ENCODE peak calls at places on chromosome 17, in nine cellular contexts. L is T-helper 17 cell; S is HFF-Myc; K is iris pigment epithelial cell; R is stimulated activated CD4-positive, alpha-beta T cell treated with anti-CD3 and anti-CD28 coated beads, Interleukin-4, amount 100 ng/mL, for 1 hour; D is ELR; N is skeletal muscle cell; T is GM03348; V is HS-5. M is an unnamed sample.

GRCh38 chr17:19327039-19327776 is 35.3 kb downstream of the B9D1 start:
- DNase-seq in S (no peak), L (no peak), V (peak), K (peak), R (no peak), D (peak), N (peak), T (peak), M (no peak)

GRCh38 chr17:5874486-5874885 is 195.7 kb upstream of the WSCD1 start:
- DNase-seq in L (no peak), R (no peak), K (no peak), V (no peak), T (no peak), D (no peak), N (no peak), S (no peak), M (no peak)

GRCh38 chr17:40553694-40554534 is 11.4 kb downstream of the CCR7 start:
- DNase-seq in R (peak), L (no peak), T (peak), D (no peak), K (no peak), N (no peak), V (no peak), S (no peak), M (no peak)

GRCh38 chr17:4010754-4011153 is 46.5 kb upstream of the ATP2A3 start:
- DNase-seq in T (no peak), S (no peak), R (no peak), V (no peak), D (no peak), K (no peak), L (no peak), N (no peak), M (no peak)

GRCh38 chr17:68698761-68699160 is 97.6 kb upstream of the FAM20A start:
- DNase-seq in V (no peak), T (peak), S (no peak), L (no peak), N (no peak), D (no peak), K (peak), R (no peak), M (no peak)

GRCh38 chr17:47860396-47860795 is 9.4 kb upstream of the SP6 start:
- DNase-seq in V (no peak), S (no peak), T (no peak), K (no peak), D (no peak), R (no peak), L (no peak), N (no peak), M (no peak)

GRCh38 chr17:78272181-78272913 is 40.9 kb downstream of the TMEM235 start:
- DNase-seq in T (no peak), D (no peak), S (no peak), N (peak), L (peak), R (peak), K (peak), V (no peak), M (no peak)

GRCh38 chr17:2734939-2735338 is 14.5 kb downstream of the CCDC92B start:
- DNase-seq in K (no peak), R (no peak), D (no peak), T (no peak), S (no peak), V (no peak), L (no peak), N (no peak), M (no peak)

GRCh38 chr17:66200685-66201092 is 8.8 kb upstream of the CEP112 start:
- DNase-seq in T (peak), N (peak), V (peak), K (peak), S (peak), R (peak), D (peak), L (peak), M (no peak)

GRCh38 chr17:80035937-80036714 is at the start of gene CCDC40:
- DNase-seq in L (peak), R (peak), V (peak), T (peak), N (no peak), S (no peak), K (peak), D (peak), M (no peak)

GRCh38 chr17:27651411-27652345 is 20.7 kb downstream of the LGALS9 start:
- DNase-seq in V (no peak), S (no peak), D (peak), R (peak), N (no peak), K (peak), L (peak), T (peak), M (peak)

GRCh38 chr17:14304222-14304844 is 3.5 kb downstream of the HS3ST3B1 start:
- DNase-seq in K (no peak), T (no peak), L (no peak), V (no peak), R (no peak), D (no peak), S (no peak), N (no peak), M (no peak)

GRCh38 chr17:78883090-78883532 is 19.9 kb downstream of the CEP295NL start:
- DNase-seq in N (no peak), L (no peak), V (peak), K (peak), R (no peak), T (peak), D (peak), S (peak), M (no peak)

GRCh38 chr17:36503456-36504155 is 17.1 kb downstream of the ZNHIT3 start:
- DNase-seq in K (no peak), S (no peak), D (no peak), R (no peak), N (no peak), L (no peak), V (no peak), T (no peak), M (no peak)

GRCh38 chr17:48037036-48037881 is at the start of gene COPZ2:
- DNase-seq in T (peak), D (peak), N (no peak), L (peak), S (no peak), R (peak), V (no peak), K (peak), M (no peak)

GRCh38 chr17:42683407-42684031 is 1.2 kb downstream of the CNTNAP1 start:
- DNase-seq in V (no peak), N (no peak), T (no peak), L (no peak), S (no peak), K (peak), D (no peak), R (no peak), M (no peak)

GRCh38 chr17:39607851-39608130 is at the start of gene NEUROD2:
- DNase-seq in N (no peak), K (no peak), D (no peak), T (no peak), S (no peak), L (no peak), R (no peak), V (no peak), M (no peak)

GRCh38 chr17:51507444-51507843 is 247.1 kb downstream of the UTP18 start:
- DNase-seq in T (no peak), N (no peak), D (no peak), K (no peak), S (no peak), L (no peak), V (no peak), R (no peak), M (no peak)

GRCh38 chr17:73986641-73987177 is 216.8 kb upstream of the RPL38 start:
- DNase-seq in K (no peak), N (no peak), T (no peak), R (no peak), S (no peak), V (no peak), L (no peak), D (no peak), M (no peak)

GRCh38 chr17:75295220-75296158 is 6.3 kb upstream of the SLC25A19 start:
- DNase-seq in D (no peak), N (no peak), S (no peak), T (no peak), L (no peak), V (no peak), R (no peak), K (no peak), M (no peak)

GRCh38 chr17:47286198-47286914 is 32.7 kb downstream of the ITGB3 start:
- DNase-seq in V (no peak), D (no peak), K (peak), N (peak), L (no peak), T (no peak), R (no peak), S (no peak), M (no peak)

GRCh38 chr17:63493411-63493810 is 16.6 kb downstream of the ACE start:
- DNase-seq in L (no peak), D (no peak), T (no peak), R (no peak), K (no peak), N (no peak), S (no peak), V (no peak), M (no peak)

GRCh38 chr17:56939869-56940484 is 20.9 kb downstream of the COIL start:
- DNase-seq in V (no peak), R (no peak), L (no peak), N (no peak), T (peak), K (peak), S (peak), D (peak), M (peak)

GRCh38 chr17:10046786-10047609 is 141.9 kb upstream of the RCVRN start:
- DNase-seq in R (no peak), K (no peak), N (no peak), L (no peak), D (no peak), V (no peak), S (no peak), T (no peak), M (no peak)

GRCh38 chr17:57067162-57067561 is 17.9 kb upstream of the AKAP1 start:
- DNase-seq in R (no peak), N (no peak), S (no peak), K (no peak), L (no peak), T (no peak), D (no peak), V (no peak), M (no peak)

GRCh38 chr17:67422887-67423286 is 45.8 kb downstream of the PITPNC1 start:
- DNase-seq in K (peak), L (no peak), T (no peak), S (no peak), N (no peak), R (no peak), V (no peak), D (no peak), M (no peak)

GRCh38 chr17:4033751-4034251 is 69.6 kb upstream of the ATP2A3 start:
- DNase-seq in K (no peak), D (no peak), V (no peak), T (no peak), R (no peak), N (no peak), S (no peak), L (no peak), M (no peak)

GRCh38 chr17:37506678-37507077 is 17.0 kb downstream of the DUSP14 start:
- DNase-seq in N (no peak), L (no peak), V (no peak), R (peak), D (peak), T (no peak), K (peak), S (no peak), M (no peak)

GRCh38 chr17:68854509-68854908 is 100.7 kb downstream of the ABCA8 start:
- DNase-seq in N (no peak), S (no peak), K (no peak), D (no peak), L (no peak), R (no peak), T (no peak), V (no peak), M (no peak)

GRCh38 chr17:49341356-49341755 is 20.7 kb downstream of the ZNF652 start:
- DNase-seq in K (no peak), S (no peak), R (no peak), L (no peak), D (no peak), N (no peak), V (no peak), T (no peak), M (no peak)

GRCh38 chr17:72315514-72315913 is 194.7 kb downstream of the SOX9 start:
- DNase-seq in N (no peak), R (no peak), S (no peak), L (no peak), D (no peak), T (no peak), V (no peak), K (no peak), M (no peak)

GRCh38 chr17:9684955-9685621 is 39.8 kb downstream of the USP43 start:
- DNase-seq in L (no peak), D (peak), N (no peak), V (no peak), R (no peak), K (peak), S (no peak), T (no peak), M (no peak)